ENCODE peak calls at places on chromosomes 11 and 22, in seven cellular contexts. L, T, Y, S, M, P and F are unnamed samples.

GRCh38 chr11:120547301-120547700 is 35.8 kb downstream of the GRIK4 start:
- DNase-seq in L (peak), T (no peak), Y (no peak), S (no peak), M (no peak), P (no peak), F (no peak)

GRCh38 chr11:100682247-100682969 is 4.7 kb upstream of the ARHGAP42 start:
- DNase-seq in L (peak), T (no peak), Y (no peak), S (peak), M (peak), P (no peak), F (no peak)

GRCh38 chr22:35688913-35689675 is 28.6 kb upstream of the APOL5 start:
- DNase-seq in L (peak), T (no peak), Y (no peak), S (no peak), M (no peak), P (no peak), F (no peak)

GRCh38 chr11:75563501-75563977 is 1.5 kb downstream of the SERPINH1 start:
- DNase-seq in L (no peak), T (no peak), Y (no peak), S (no peak), M (no peak), P (no peak), F (no peak)

GRCh38 chr22:49062155-49063039 is 765.3 kb downstream of the BRD1 start:
- DNase-seq in L (no peak), T (no peak), Y (no peak), S (no peak), M (no peak), P (no peak), F (no peak)

GRCh38 chr22:44031111-44031963 is 7.2 kb downstream of the PARVB start:
- DNase-seq in L (no peak), T (peak), Y (no peak), S (peak), M (no peak), P (no peak), F (no peak)

GRCh38 chr11:12167098-12167999 is 57.0 kb downstream of the MICAL2 start:
- DNase-seq in L (peak), T (no peak), Y (peak), S (peak), M (peak), P (no peak), F (no peak)

GRCh38 chr22:42439821-42440674 is 7.8 kb upstream of the NFAM1 start:
- DNase-seq in L (peak), T (peak), Y (no peak), S (peak), M (peak), P (no peak), F (no peak)

GRCh38 chr22:39314251-39314971 is 5.0 kb downstream of the RPL3 start:
- DNase-seq in L (no peak), T (no peak), Y (no peak), S (no peak), M (no peak), P (no peak), F (no peak)
- TF ChIP-seq CTCF in L (no peak), T (no peak), Y (no peak), S (no peak), M (peak), P (no peak), F (peak)

GRCh38 chr11:20155683-20156279 is 4.5 kb downstream of the DBX1 start:
- DNase-seq in L (no peak), T (no peak), Y (no peak), S (no peak), M (no peak), P (no peak), F (no peak)
- TF ChIP-seq CTCF in L (no peak), T (no peak), Y (no peak), S (no peak), M (no peak), P (no peak), F (no peak)

GRCh38 chr11:110430267-110431211 is 791 bp downstream of the FDX1 start:
- DNase-seq in L (peak), T (no peak), Y (peak), S (peak), M (peak), P (no peak), F (peak)
- TF ChIP-seq CTCF in L (no peak), T (no peak), Y (no peak), S (no peak), M (peak), P (peak), F (peak)

GRCh38 chr11:22860241-22860640 is at the start of gene CCDC179:
- DNase-seq in L (no peak), T (no peak), Y (no peak), S (no peak), M (no peak), P (no peak), F (no peak)
- TF ChIP-seq CTCF in L (no peak), T (no peak), Y (no peak), S (no peak), M (no peak), P (no peak), F (no peak)

GRCh38 chr11:44632466-44633123 is 67.1 kb downstream of the CD82 start:
- DNase-seq in L (peak), T (no peak), Y (peak), S (peak), M (peak), P (peak), F (peak)

GRCh38 chr11:44631831-44632230 is 66.4 kb downstream of the CD82 start:
- DNase-seq in L (no peak), T (no peak), Y (peak), S (no peak), M (no peak), P (no peak), F (no peak)

GRCh38 chr11:44630511-44631210 is 65.2 kb downstream of the CD82 start:
- DNase-seq in L (no peak), T (no peak), Y (peak), S (no peak), M (no peak), P (no peak), F (no peak)

GRCh38 chr11:44634401-44635281 is 69.2 kb downstream of the CD82 start:
- DNase-seq in L (peak), T (no peak), Y (peak), S (peak), M (peak), P (no peak), F (peak)

DNA sequence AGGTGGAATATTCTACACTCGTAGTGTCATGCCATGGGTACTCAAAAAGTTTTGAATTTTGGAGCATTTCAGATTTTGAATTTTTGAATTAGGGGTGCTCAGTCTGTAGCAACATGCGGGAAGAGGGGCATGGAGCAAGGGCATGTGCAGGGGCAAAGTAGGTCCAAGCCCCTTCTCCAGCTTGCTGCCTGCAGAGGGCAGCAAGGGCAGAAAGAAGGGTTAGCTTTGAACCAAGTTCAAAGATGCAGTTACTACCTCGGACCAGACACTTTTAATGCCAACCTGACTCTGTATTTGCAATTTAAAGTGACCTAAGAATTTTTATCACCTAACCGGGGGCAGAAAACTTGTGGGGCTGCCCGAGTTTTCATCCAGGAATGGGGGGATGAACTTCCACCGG is 68.2 kb downstream of the CD82 start:
- DNase-seq in L (no peak), T (no peak), Y (peak), S (no peak), M (no peak), P (no peak), F (no peak)
- TF ChIP-seq CTCF in L (peak), T (no peak), Y (no peak), S (peak), M (peak), P (no peak), F (no peak)

DNA sequence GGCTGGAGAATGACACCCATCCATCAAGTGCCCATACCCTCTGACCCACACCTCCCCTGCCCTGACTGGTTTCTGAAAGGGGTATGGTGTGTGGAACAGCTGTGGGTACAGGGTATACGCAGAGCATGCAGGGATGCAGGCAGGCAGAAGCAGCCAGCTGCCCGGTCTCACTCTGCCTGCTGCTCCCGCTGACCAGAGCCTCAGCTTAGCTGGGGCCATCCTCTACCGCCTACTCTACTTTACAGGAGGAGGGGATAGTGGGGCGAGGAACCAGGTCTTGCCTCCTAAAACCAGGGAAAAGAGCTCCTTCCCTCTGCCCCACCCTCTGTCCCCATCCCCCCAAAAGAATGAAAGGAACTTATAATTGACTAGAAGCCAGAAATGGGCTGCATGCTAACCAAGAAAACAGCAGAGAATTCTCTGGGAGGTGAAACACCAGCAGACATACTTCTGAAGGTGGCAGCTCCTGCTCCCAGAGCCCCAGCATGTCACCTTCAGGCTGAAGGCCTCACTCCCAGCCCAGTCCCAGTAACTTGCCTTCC is 13.0 kb upstream of the CHRM4 start:
- DNase-seq in L (no peak), T (no peak), Y (no peak), S (no peak), M (no peak), P (no peak), F (no peak)
- TF ChIP-seq CTCF in L (no peak), T (no peak), Y (no peak), S (no peak), M (no peak), P (no peak), F (no peak)

GRCh38 chr22:23858484-23858815 is 775 bp downstream of the SLC2A11 start:
- DNase-seq in L (no peak), T (no peak), Y (no peak), S (no peak), M (no peak), P (no peak), F (no peak)
- TF ChIP-seq CTCF in L (no peak), T (no peak), Y (no peak), S (no peak), M (no peak), P (no peak), F (no peak)

GRCh38 chr11:83671295-83671694 is 385.1 kb upstream of the CCDC90B start:
- DNase-seq in L (peak), T (no peak), Y (no peak), S (peak), M (peak), P (no peak), F (no peak)
- TF ChIP-seq CTCF in L (peak), T (no peak), Y (no peak), S (no peak), M (no peak), P (no peak), F (no peak)

DNA sequence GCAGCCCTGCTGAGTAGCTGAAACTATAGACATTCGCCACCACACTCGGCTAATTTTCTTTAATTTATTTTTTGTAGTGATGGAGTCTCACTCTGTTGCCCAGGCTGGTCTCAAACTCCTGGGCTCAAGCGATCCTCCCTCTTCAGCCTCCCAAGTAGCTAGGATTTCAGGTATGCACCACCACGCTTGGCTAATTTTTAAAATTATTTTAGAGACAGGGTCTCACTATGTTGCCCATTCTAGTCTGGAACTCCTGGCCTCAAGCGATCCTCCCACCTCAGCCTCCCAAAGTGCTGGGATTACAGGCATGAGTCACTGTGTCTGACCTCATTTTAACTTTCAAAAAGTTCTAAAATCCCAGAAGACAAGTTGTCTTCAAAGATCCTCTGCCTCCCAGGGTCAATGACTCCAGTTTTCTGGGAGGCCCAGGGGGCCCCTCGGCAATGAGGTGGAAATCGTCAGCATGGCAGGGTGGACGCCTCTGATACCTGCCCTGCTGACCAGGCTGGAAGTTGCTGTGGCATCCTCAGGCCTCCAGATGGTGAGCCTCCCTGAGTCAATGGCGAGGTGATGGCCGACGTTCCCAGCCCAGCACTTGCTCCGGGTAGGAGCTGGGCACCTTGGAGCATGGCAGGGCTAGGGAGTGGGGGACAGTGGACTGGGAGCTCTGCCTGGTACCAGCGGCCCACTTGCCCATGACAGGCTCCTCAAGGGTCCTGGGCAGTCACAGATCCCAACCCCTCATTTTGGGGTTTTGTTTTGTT is 31.1 kb downstream of the RPL3 start:
- DNase-seq in L (peak), T (no peak), Y (no peak), S (no peak), M (no peak), P (no peak), F (no peak)
- TF ChIP-seq CTCF in L (no peak), T (no peak), Y (no peak), S (no peak), M (no peak), P (no peak), F (no peak)

DNA sequence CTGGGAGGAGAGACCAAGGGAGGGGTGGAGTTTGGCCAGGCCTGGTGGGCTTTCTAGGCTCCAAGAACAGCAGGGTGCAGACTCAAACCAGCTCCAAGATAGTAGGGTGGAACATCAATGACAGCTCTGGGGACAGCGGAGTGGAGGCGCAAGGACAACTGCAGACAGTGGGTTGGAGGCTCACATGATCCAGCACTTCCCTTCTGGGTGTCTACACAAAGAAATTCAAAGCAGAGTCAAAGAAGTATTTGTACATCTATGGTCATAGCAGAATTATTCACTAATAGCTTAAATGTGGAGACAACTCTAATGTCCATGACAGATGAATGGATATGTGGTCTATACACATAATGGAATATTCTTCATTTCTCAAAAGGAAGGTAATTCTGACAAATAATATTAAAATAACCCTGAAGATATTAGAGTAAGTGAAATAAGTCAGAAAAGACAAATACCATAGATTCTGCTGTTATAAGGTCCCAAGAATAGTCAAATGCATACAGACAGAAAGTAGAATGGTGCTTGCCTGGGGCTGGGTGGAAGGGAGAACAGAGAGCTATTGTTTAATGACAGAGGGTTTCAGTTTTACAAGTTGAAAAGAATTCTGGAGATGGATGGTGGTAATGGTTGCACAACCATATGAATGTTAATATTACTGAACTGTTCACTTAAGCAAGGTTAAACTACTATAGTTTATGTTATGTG is 5.5 kb upstream of the GAB4 start:
- DNase-seq in L (no peak), T (no peak), Y (no peak), S (no peak), M (no peak), P (no peak), F (no peak)
- TF ChIP-seq CTCF in L (no peak), T (no peak), Y (no peak), S (no peak), M (no peak), P (no peak), F (no peak)